ENCODE peak calls at places on chromosomes 5 and 9, in ten cellular contexts. H is cardiac fibroblast; D is GM23338; N is GDM1; S is NCI-H82; Y is heart right ventricle; Z is naive B cell; B is progenitor cell of endocrine pancreas; I is stimulated activated naive B cell treated with anti-CD40 and anti-IgM and Interleukin-4, amounts not matched to agents 10 μg/mL and 1 μg/mL and 100 μg/mL, for 72 hours; K is RPMI7951. J is an unnamed sample.

GRCh38 chr5:151758430-151759241 is at the start of gene ATOX1:
- DNase-seq in B (peak), N (peak), I (peak), K (peak), Z (peak), D (peak), Y (peak), S (peak), H (peak), J (peak)

GRCh38 chr9:125807065-125807464 is 59.9 kb downstream of the PBX3 start:
- DNase-seq in N (no peak), B (no peak), Y (no peak), Z (no peak), I (no peak), S (no peak), H (peak), D (no peak), K (no peak), J (peak)

GRCh38 chr9:134593756-134594375 is 47.7 kb upstream of the COL5A1 start:
- DNase-seq in I (no peak), D (no peak), H (no peak), Y (no peak), S (no peak), B (no peak), K (no peak), N (no peak), Z (no peak), J (no peak)

GRCh38 chr5:117805058-117805457 is 1183.3 kb downstream of the DTWD2 start:
- DNase-seq in Y (no peak), K (no peak), H (no peak), Z (no peak), D (peak), S (no peak), N (no peak), I (no peak), B (no peak), J (no peak)

GRCh38 chr5:15376088-15376487 is 123.9 kb upstream of the FBXL7 start:
- DNase-seq in D (no peak), B (no peak), Z (no peak), Y (no peak), I (no peak), N (no peak), K (no peak), S (no peak), H (no peak), J (no peak)

GRCh38 chr5:134614461-134615085 is 18.1 kb downstream of the SAR1B start:
- DNase-seq in S (no peak), Z (no peak), H (no peak), D (no peak), N (no peak), Y (no peak), B (no peak), I (no peak), K (no peak), J (no peak)

GRCh38 chr9:71271602-71272001 is 150.2 kb upstream of the TRPM3 start:
- DNase-seq in K (no peak), D (no peak), N (no peak), Z (no peak), I (no peak), B (no peak), S (no peak), H (no peak), Y (no peak), J (no peak)

GRCh38 chr9:19229725-19230355 is 653 bp upstream of the DENND4C start:
- DNase-seq in Z (no peak), H (peak), I (no peak), K (peak), B (peak), S (peak), Y (peak), N (no peak), D (peak), J (peak)

GRCh38 chr5:139755892-139756671 is 39.5 kb upstream of the PSD2 start:
- DNase-seq in I (no peak), N (no peak), S (peak), H (no peak), Z (peak), D (peak), Y (no peak), K (no peak), B (no peak), J (no peak)

GRCh38 chr5:13831236-13831810 is 113.2 kb downstream of the DNAH5 start:
- DNase-seq in Z (no peak), D (peak), H (peak), S (no peak), I (no peak), K (peak), B (no peak), Y (no peak), N (no peak), J (no peak)

GRCh38 chr9:130957451-130958203 is 18.6 kb upstream of the FIBCD1 start:
- DNase-seq in I (no peak), Z (no peak), N (no peak), B (no peak), K (no peak), D (no peak), Y (no peak), S (no peak), H (no peak), J (no peak)

GRCh38 chr9:127694890-127695735 is 11.7 kb upstream of the CFAP157 start:
- DNase-seq in S (no peak), I (no peak), K (no peak), N (no peak), H (peak), D (no peak), Z (no peak), B (no peak), Y (no peak), J (no peak)

GRCh38 chr5:168654225-168654624 is 75.1 kb upstream of the PANK3 start:
- DNase-seq in Z (no peak), N (no peak), Y (peak), K (peak), B (no peak), H (no peak), S (peak), D (no peak), I (no peak), J (no peak)

GRCh38 chr5:157312492-157312891 is 46.6 kb downstream of the CYFIP2 start:
- DNase-seq in H (peak), Z (peak), K (peak), I (peak), N (peak), D (peak), Y (no peak), B (peak), S (peak), J (peak)

GRCh38 chr9:96554326-96554725 is 65.3 kb downstream of the CDC14B start:
- DNase-seq in Z (no peak), I (no peak), N (no peak), H (peak), S (no peak), B (no peak), D (no peak), Y (no peak), K (peak), J (peak)

GRCh38 chr9:95715911-95716435 is 159.5 kb upstream of the ERCC6L2 start:
- DNase-seq in K (no peak), S (no peak), N (no peak), Z (no peak), D (no peak), B (no peak), Y (no peak), I (no peak), H (no peak), J (no peak)

GRCh38 chr5:56183507-56183906 is 49.6 kb downstream of the ANKRD55 start:
- DNase-seq in D (no peak), N (no peak), B (no peak), H (peak), I (peak), S (no peak), Z (no peak), K (peak), Y (no peak), J (peak)

GRCh38 chr5:68529581-68529980 is 314.0 kb downstream of the PIK3R1 start:
- DNase-seq in B (no peak), Y (no peak), H (peak), N (no peak), K (peak), S (no peak), Z (no peak), I (no peak), D (no peak), J (peak)

GRCh38 chr9:35395076-35395675 is 94.7 kb upstream of the RUSC2 start:
- DNase-seq in N (no peak), Y (no peak), K (no peak), S (no peak), B (no peak), Z (no peak), D (no peak), H (peak), I (no peak), J (no peak)

GRCh38 chr9:98359569-98359968 is 104.1 kb upstream of the TBC1D2 start:
- DNase-seq in D (no peak), B (no peak), N (no peak), S (no peak), Z (no peak), I (no peak), Y (no peak), H (no peak), K (no peak), J (no peak)

GRCh38 chr5:173010021-173010420 is 26.4 kb downstream of the ATP6V0E1 start:
- DNase-seq in N (no peak), I (no peak), Z (no peak), D (no peak), Y (no peak), S (no peak), H (no peak), K (peak), B (no peak), J (peak)

GRCh38 chr5:160621503-160621902 is 199.8 kb downstream of the PTTG1 start:
- DNase-seq in Z (no peak), S (no peak), N (no peak), H (no peak), D (no peak), Y (no peak), B (no peak), K (no peak), I (no peak), J (no peak)

GRCh38 chr9:77561321-77562020 is 86.7 kb downstream of the GNA14 start:
- DNase-seq in Z (no peak), K (no peak), I (no peak), Y (no peak), S (no peak), D (no peak), B (no peak), N (no peak), H (no peak), J (no peak)

GRCh38 chr9:116870566-116870965 is 183.5 kb downstream of the TRIM32 start:
- DNase-seq in N (no peak), Y (no peak), S (peak), I (no peak), H (no peak), K (no peak), B (peak), Z (no peak), D (peak), J (no peak)